ENCODE peak calls at places on chromosome 13, in five cellular contexts. E is NCI-H1436; H is mucosa of descending colon; C is stimulated activated CD4-positive, alpha-beta T cell treated with anti-CD3 and anti-CD28 coated beads, Interleukin-12 subunit alpha, Interleukin-12 subunit beta, amount 100 ng/mL, for 4 hours; A is T-helper 1 cell. L is an unnamed sample.

GRCh38 chr13:75812751-75813181 is 176.6 kb downstream of the LMO7 start:
- DNase-seq in E (no peak), H (no peak), C (no peak), A (no peak), L (no peak)

GRCh38 chr13:114015608-114016295 is 41.9 kb upstream of the C13orf46 start:
- DNase-seq in E (no peak), H (peak; percentile 69), C (no peak), A (no peak), L (no peak)

GRCh38 chr13:95201814-95202521 is 99.3 kb downstream of the ABCC4 start:
- DNase-seq in E (no peak), H (no peak), C (no peak), A (no peak), L (no peak)

GRCh38 chr13:89737051-89737450 is 1610.4 kb upstream of the MIR17HG start:
- DNase-seq in E (no peak), H (no peak), C (no peak), A (no peak), L (no peak)

GRCh38 chr13:106418556-106418955 is 116.9 kb downstream of the EFNB2 start:
- DNase-seq in E (no peak), H (no peak), C (no peak), A (no peak), L (no peak)

GRCh38 chr13:112697756-112698655 is 8.2 kb downstream of the ATP11A start:
- DNase-seq in E (no peak), H (no peak), C (no peak), A (no peak), L (no peak)

GRCh38 chr13:94858856-94859811 is 146.8 kb upstream of the SOX21 start:
- DNase-seq in E (no peak), H (peak; percentile 39), C (no peak), A (no peak), L (no peak)

GRCh38 chr13:44276061-44276460 is 97.6 kb upstream of the SERP2 start:
- DNase-seq in E (no peak), H (no peak), C (no peak), A (no peak), L (no peak)

GRCh38 chr13:32737679-32738078 is 151.4 kb downstream of the PDS5B start:
- DNase-seq in E (no peak), H (no peak), C (no peak), A (no peak), L (no peak)

GRCh38 chr13:50598338-50598737 is 245.2 kb downstream of the DLEU7 start:
- DNase-seq in E (no peak), H (no peak), C (no peak), A (no peak), L (no peak)

GRCh38 chr13:93086329-93086728 is 140.3 kb upstream of the GPC6 start:
- DNase-seq in E (no peak), H (no peak), C (no peak), A (no peak), L (no peak)

GRCh38 chr13:102091231-102091630 is 310.6 kb downstream of the FGF14 start:
- DNase-seq in E (no peak), H (no peak), C (no peak), A (no peak), L (no peak)

GRCh38 chr13:99119686-99120085 is 81.0 kb upstream of the UBAC2 start:
- DNase-seq in E (no peak), H (no peak), C (peak; percentile 18), A (no peak), L (no peak)

GRCh38 chr13:88144580-88144979 is 473.4 kb downstream of the SLITRK5 start:
- DNase-seq in E (no peak), H (no peak), C (no peak), A (no peak), L (no peak)